ENCODE peak calls at places on chromosomes 12 and 14, in ten cellular contexts. Z is NCI-H1105; M is heart right ventricle; X is adipocyte; L is upper lobe of left lung; I is HEK293T; W is naive thymus-derived CD8-positive, alpha-beta T cell; Q is stimulated activated CD8-positive, alpha-beta memory T cell treated with anti-CD3 and anti-CD28 coated beads, Interleukin-15, amount 100 ng/mL, for 24 hours; K is HCT116; B is mucosa of gallbladder. J is an unnamed sample.

GRCh38 chr14:79543966-79544365 is 667.3 kb downstream of the DIO2 start:
- DNase-seq in W (no peak), Q (no peak), M (no peak), K (no peak), Z (no peak), B (no peak), L (no peak), X (peak), I (peak), J (no peak)

GRCh38 chr14:22412936-22413411 is 176.1 kb downstream of the DAD1 start:
- DNase-seq in K (no peak), W (no peak), M (no peak), Q (no peak), L (no peak), X (no peak), I (no peak), B (no peak), Z (no peak), J (no peak)

GRCh38 chr14:53411110-53411509 is 258.0 kb upstream of the DDHD1 start:
- DNase-seq in L (no peak), W (no peak), Z (no peak), B (no peak), X (peak), K (no peak), M (no peak), Q (no peak), I (no peak), J (no peak)

GRCh38 chr12:123019841-123020138 is 39.3 kb downstream of the ARL6IP4 start:
- DNase-seq in M (no peak), L (no peak), Q (no peak), K (no peak), Z (no peak), W (no peak), X (no peak), I (no peak), B (no peak), J (no peak)

GRCh38 chr12:131309700-131310099 is 356.0 kb downstream of the ADGRD1 start:
- DNase-seq in L (no peak), Q (no peak), X (no peak), Z (no peak), M (no peak), W (no peak), B (no peak), K (no peak), I (no peak), J (no peak)

GRCh38 chr12:64265839-64266238 is 43.7 kb upstream of the KICS2 start:
- DNase-seq in L (no peak), B (no peak), X (no peak), Z (no peak), W (no peak), K (no peak), I (no peak), M (no peak), Q (no peak), J (no peak)

GRCh38 chr14:100104523-100105300 is 39.5 kb downstream of the EVL start:
- DNase-seq in W (peak), I (no peak), L (no peak), K (no peak), Q (no peak), X (peak), M (no peak), Z (no peak), B (no peak), J (no peak)

GRCh38 chr12:124487065-124487833 is 80.2 kb downstream of the NCOR2 start:
- DNase-seq in L (no peak), W (no peak), X (no peak), Z (no peak), Q (no peak), B (no peak), K (no peak), I (no peak), M (peak), J (no peak)

GRCh38 chr14:58955294-58955821 is 233.1 kb upstream of the DAAM1 start:
- DNase-seq in L (no peak), B (no peak), M (no peak), K (no peak), X (peak), Q (no peak), I (no peak), W (no peak), Z (no peak), J (no peak)

GRCh38 chr12:65948320-65949008 is 124.2 kb downstream of the HMGA2 start:
- DNase-seq in L (peak), I (no peak), B (peak), X (peak), Z (peak), W (no peak), K (peak), M (peak), Q (no peak), J (no peak)

GRCh38 chr12:25135531-25136154 is 59.3 kb downstream of the DNAI7 start:
- DNase-seq in W (no peak), Z (peak), Q (no peak), I (no peak), M (no peak), X (no peak), B (no peak), K (peak), L (no peak), J (no peak)

GRCh38 chr14:35944847-35945246 is 118.7 kb downstream of the BRMS1L start:
- DNase-seq in I (peak), L (no peak), X (no peak), Q (no peak), Z (peak), W (peak), B (no peak), M (no peak), K (peak), J (no peak)

GRCh38 chr12:54678131-54678530 is 30.0 kb upstream of the DCD start:
- DNase-seq in X (no peak), I (no peak), W (no peak), K (no peak), L (no peak), B (no peak), M (no peak), Z (no peak), Q (no peak), J (no peak)

GRCh38 chr12:13000616-13000934 is 510 bp upstream of the HEBP1 start:
- DNase-seq in B (no peak), Z (peak), Q (no peak), X (peak), K (peak), I (no peak), M (no peak), L (peak), W (no peak), J (no peak)

GRCh38 chr14:64387232-64387737 is 868 bp upstream of the MTHFD1 start:
- DNase-seq in W (no peak), Q (no peak), B (peak), Z (peak), L (peak), X (peak), K (no peak), M (no peak), I (peak), J (no peak)

GRCh38 chr14:90755661-90756304 is 60.4 kb downstream of the TTC7B start:
- DNase-seq in K (no peak), Q (no peak), X (no peak), W (no peak), I (no peak), Z (no peak), L (no peak), M (no peak), B (no peak), J (no peak)

GRCh38 chr12:129911437-129912049 is 7.7 kb upstream of the TMEM132D start:
- DNase-seq in L (peak), Q (no peak), Z (peak), K (no peak), W (no peak), X (peak), M (peak), B (peak), I (peak), J (no peak)

GRCh38 chr12:112606611-112607366 is 184.8 kb upstream of the RPH3A start:
- DNase-seq in B (no peak), W (no peak), I (no peak), M (no peak), X (no peak), Z (no peak), K (no peak), Q (no peak), L (no peak), J (no peak)

GRCh38 chr14:54338696-54339317 is 58.0 kb upstream of the CDKN3 start:
- DNase-seq in X (peak), B (no peak), K (peak), Q (no peak), Z (no peak), M (no peak), W (no peak), L (no peak), I (peak), J (no peak)

GRCh38 chr14:78029471-78030372 is 140.5 kb upstream of the NRXN3 start:
- DNase-seq in B (no peak), Z (peak), Q (no peak), K (no peak), I (no peak), X (no peak), M (no peak), W (no peak), L (no peak), J (no peak)

GRCh38 chr12:41188058-41188840 is at the start of gene PDZRN4:
- DNase-seq in L (no peak), K (no peak), Q (no peak), B (no peak), W (no peak), Z (peak), X (peak), M (peak), I (no peak), J (no peak)

GRCh38 chr14:91396959-91397815 is 20.4 kb downstream of the CCDC88C start:
- DNase-seq in L (peak), K (no peak), Z (peak), I (no peak), X (no peak), M (no peak), Q (no peak), W (peak), B (no peak), J (no peak)

GRCh38 chr12:24754690-24755638 is 193.9 kb downstream of the BCAT1 start:
- DNase-seq in B (peak), Q (no peak), M (no peak), L (peak), X (peak), K (no peak), Z (no peak), W (no peak), I (no peak), J (no peak)

GRCh38 chr14:69625299-69626131 is 14.1 kb downstream of the SUSD6 start:
- DNase-seq in M (peak), W (peak), Q (peak), Z (no peak), K (no peak), L (peak), B (peak), X (peak), I (no peak), J (peak)

GRCh38 chr12:119693006-119693405 is 25.1 kb downstream of the PRKAB1 start:
- DNase-seq in Z (peak), B (peak), X (peak), M (no peak), I (no peak), L (peak), Q (no peak), K (no peak), W (no peak), J (no peak)